ENCODE peak calls at places on chromosome 20, in four cellular contexts. One of them, this sample, is unnamed. For H3K4me1, the result is how much of the 10 kb centered on the place peaks cover.

GRCh38 chr20:32762754-32763201 is 593 bp downstream of the DNMT3B start:
- DNase-seq in heart right ventricle: no peak
- DNase-seq in fibroblast of lung: no peak
- DNase-seq in CD4-positive, alpha-beta memory T cell: no peak
- DNase-seq in this sample: peak

GRCh38 chr20:7428946-7429345 is 511.3 kb downstream of the HAO1 start:
- DNase-seq in heart right ventricle: no peak
- DNase-seq in fibroblast of lung: no peak
- DNase-seq in CD4-positive, alpha-beta memory T cell: no peak
- DNase-seq in this sample: no peak

GRCh38 chr20:414161-414560 is 6.1 kb downstream of the RBCK1 start:
- DNase-seq in heart right ventricle: no peak
- DNase-seq in fibroblast of lung: no peak
- DNase-seq in CD4-positive, alpha-beta memory T cell: no peak
- DNase-seq in this sample: no peak

GRCh38 chr20:21661488-21662055 is 43.9 kb upstream of the PAX1 start:
- DNase-seq in heart right ventricle: no peak
- DNase-seq in fibroblast of lung: no peak
- DNase-seq in CD4-positive, alpha-beta memory T cell: no peak
- DNase-seq in this sample: no peak

GRCh38 chr20:47355489-47356219 is 845 bp downstream of the ZMYND8 start:
- DNase-seq in heart right ventricle: no peak
- DNase-seq in fibroblast of lung: no peak
- DNase-seq in CD4-positive, alpha-beta memory T cell: peak
- DNase-seq in this sample: no peak

GRCh38 chr20:60113771-60114170 is 155.5 kb downstream of the CDH26 start:
- DNase-seq in heart right ventricle: no peak
- DNase-seq in fibroblast of lung: no peak
- DNase-seq in CD4-positive, alpha-beta memory T cell: no peak
- DNase-seq in this sample: no peak

GRCh38 chr20:46260480-46260879 is 47.8 kb downstream of the CDH22 start:
- DNase-seq in heart right ventricle: peak
- DNase-seq in fibroblast of lung: no peak
- DNase-seq in CD4-positive, alpha-beta memory T cell: no peak
- DNase-seq in this sample: no peak

GRCh38 chr20:24917797-24918578 is 31.1 kb upstream of the CST7 start:
- DNase-seq in heart right ventricle: peak
- DNase-seq in fibroblast of lung: peak
- DNase-seq in CD4-positive, alpha-beta memory T cell: peak
- DNase-seq in this sample: peak

GRCh38 chr20:32462900-32463641 is 104.9 kb downstream of the ASXL1 start:
- DNase-seq in heart right ventricle: no peak
- DNase-seq in fibroblast of lung: no peak
- DNase-seq in CD4-positive, alpha-beta memory T cell: no peak
- DNase-seq in this sample: peak

GRCh38 chr20:32535316-32535952 is 49.7 kb downstream of the NOL4L start:
- DNase-seq in heart right ventricle: no peak
- DNase-seq in fibroblast of lung: no peak
- DNase-seq in CD4-positive, alpha-beta memory T cell: peak
- DNase-seq in this sample: no peak

GRCh38 chr20:418858-419365 is 10.8 kb downstream of the RBCK1 start:
- DNase-seq in heart right ventricle: no peak
- DNase-seq in fibroblast of lung: no peak
- DNase-seq in CD4-positive, alpha-beta memory T cell: no peak
- DNase-seq in this sample: no peak

GRCh38 chr20:62405108-62405980 is 1.7 kb downstream of the CABLES2 start:
- DNase-seq in heart right ventricle: peak
- DNase-seq in fibroblast of lung: peak
- DNase-seq in CD4-positive, alpha-beta memory T cell: no peak
- DNase-seq in this sample: peak

GRCh38 chr20:6104493-6105188 is 18.2 kb downstream of the FERMT1 start:
- DNase-seq in heart right ventricle: no peak
- DNase-seq in fibroblast of lung: peak
- DNase-seq in CD4-positive, alpha-beta memory T cell: no peak
- DNase-seq in this sample: no peak

GRCh38 chr20:1894471-1894950 is 696 bp upstream of the SIRPA start:
- DNase-seq in heart right ventricle: peak
- DNase-seq in fibroblast of lung: peak
- DNase-seq in CD4-positive, alpha-beta memory T cell: no peak
- DNase-seq in this sample: peak

GRCh38 chr20:60254901-60255411 is 296.7 kb downstream of the CDH26 start:
- DNase-seq in heart right ventricle: no peak
- DNase-seq in fibroblast of lung: peak
- DNase-seq in CD4-positive, alpha-beta memory T cell: no peak
- DNase-seq in this sample: no peak

GRCh38 chr20:53635189-53635588 is 41.5 kb upstream of the ZNF217 start:
- DNase-seq in heart right ventricle: no peak
- DNase-seq in fibroblast of lung: no peak
- DNase-seq in CD4-positive, alpha-beta memory T cell: no peak
- DNase-seq in this sample: no peak

GRCh38 chr20:53276143-53276542 is 304.0 kb downstream of the TSHZ2 start:
- DNase-seq in heart right ventricle: peak
- DNase-seq in fibroblast of lung: no peak
- DNase-seq in CD4-positive, alpha-beta memory T cell: no peak
- DNase-seq in this sample: peak

GRCh38 chr20:21505161-21505809 is 8.6 kb downstream of the NKX2-2 start:
- DNase-seq in heart right ventricle: peak
- DNase-seq in fibroblast of lung: peak
- DNase-seq in CD4-positive, alpha-beta memory T cell: peak
- DNase-seq in this sample: peak

GRCh38 chr20:845967-846893 is 12.7 kb downstream of the FAM110A start:
- DNase-seq in heart right ventricle: peak
- DNase-seq in fibroblast of lung: no peak
- DNase-seq in CD4-positive, alpha-beta memory T cell: no peak
- DNase-seq in this sample: peak

GRCh38 chr20:22746957-22747356 is 162.6 kb upstream of the FOXA2 start:
- DNase-seq in heart right ventricle: no peak
- DNase-seq in fibroblast of lung: no peak
- DNase-seq in CD4-positive, alpha-beta memory T cell: no peak
- DNase-seq in this sample: no peak

GRCh38 chr20:3820901-3821727 is 767 bp downstream of the AP5S1 start:
- DNase-seq in heart right ventricle: no peak
- DNase-seq in fibroblast of lung: no peak
- DNase-seq in CD4-positive, alpha-beta memory T cell: no peak
- DNase-seq in this sample: no peak

GRCh38 chr20:7379206-7379605 is 561.1 kb downstream of the HAO1 start:
- DNase-seq in heart right ventricle: no peak
- DNase-seq in fibroblast of lung: no peak
- DNase-seq in CD4-positive, alpha-beta memory T cell: no peak
- DNase-seq in this sample: no peak

GRCh38 chr20:20503788-20504528 is 136.1 kb downstream of the INSM1 start:
- DNase-seq in heart right ventricle: no peak
- DNase-seq in fibroblast of lung: no peak
- DNase-seq in CD4-positive, alpha-beta memory T cell: no peak
- DNase-seq in this sample: no peak

GRCh38 chr20:38937978-38938473 is 11.8 kb downstream of the FAM83D start:
- DNase-seq in heart right ventricle: no peak
- DNase-seq in fibroblast of lung: no peak
- DNase-seq in CD4-positive, alpha-beta memory T cell: no peak
- DNase-seq in this sample: no peak

GRCh38 chr20:37226889-37227288 is 34.7 kb downstream of the GHRH start:
- DNase-seq in heart right ventricle: peak
- DNase-seq in fibroblast of lung: peak
- DNase-seq in CD4-positive, alpha-beta memory T cell: no peak
- DNase-seq in this sample: peak

GRCh38 chr20:62362991-62363919 is 3.9 kb downstream of the LAMA5 start:
- DNase-seq in heart right ventricle: peak
- DNase-seq in fibroblast of lung: no peak
- DNase-seq in CD4-positive, alpha-beta memory T cell: no peak
- DNase-seq in this sample: peak

GRCh38 chr20:5835234-5835845 is 85.1 kb downstream of the SHLD1 start:
- DNase-seq in heart right ventricle: peak
- DNase-seq in fibroblast of lung: peak
- DNase-seq in CD4-positive, alpha-beta memory T cell: no peak
- DNase-seq in this sample: peak

GRCh38 chr20:10654630-10655029 is 19.2 kb downstream of the JAG1 start:
- DNase-seq in heart right ventricle: no peak
- DNase-seq in fibroblast of lung: no peak
- DNase-seq in CD4-positive, alpha-beta memory T cell: no peak
- DNase-seq in this sample: no peak

GRCh38 chr20:43243672-43244269 is 54.1 kb upstream of the PTPRT start:
- DNase-seq in heart right ventricle: no peak
- DNase-seq in fibroblast of lung: no peak
- DNase-seq in CD4-positive, alpha-beta memory T cell: no peak
- DNase-seq in this sample: no peak

GRCh38 chr20:1474817-1475603 is 8.4 kb upstream of the NSFL1C start:
- DNase-seq in heart right ventricle: no peak
- DNase-seq in fibroblast of lung: no peak
- DNase-seq in CD4-positive, alpha-beta memory T cell: no peak
- DNase-seq in this sample: no peak

GRCh38 chr20:24580006-24580405 is 110.6 kb downstream of the SYNDIG1 start:
- DNase-seq in heart right ventricle: no peak
- DNase-seq in fibroblast of lung: no peak
- DNase-seq in CD4-positive, alpha-beta memory T cell: no peak
- DNase-seq in this sample: no peak

GRCh38 chr20:10971096-10971495 is 297.3 kb upstream of the JAG1 start:
- DNase-seq in heart right ventricle: no peak
- DNase-seq in fibroblast of lung: no peak
- DNase-seq in CD4-positive, alpha-beta memory T cell: no peak
- DNase-seq in this sample: no peak

GRCh38 chr20:51886891-51887608 is 84.7 kb upstream of the SALL4 start:
- DNase-seq in heart right ventricle: no peak
- DNase-seq in fibroblast of lung: no peak
- DNase-seq in CD4-positive, alpha-beta memory T cell: no peak
- DNase-seq in this sample: no peak

GRCh38 chr20:15951711-15952110 is 621.5 kb downstream of the KIF16B start:
- DNase-seq in heart right ventricle: no peak
- DNase-seq in fibroblast of lung: no peak
- DNase-seq in CD4-positive, alpha-beta memory T cell: no peak
- DNase-seq in this sample: no peak

GRCh38 chr20:21708738-21709534 is 3.5 kb downstream of the PAX1 start:
- DNase-seq in heart right ventricle: no peak
- DNase-seq in fibroblast of lung: no peak
- DNase-seq in CD4-positive, alpha-beta memory T cell: no peak
- DNase-seq in this sample: no peak

GRCh38 chr20:45950330-45950646 is 15.8 kb downstream of the PCIF1 start:
- DNase-seq in heart right ventricle: no peak
- DNase-seq in fibroblast of lung: no peak
- DNase-seq in CD4-positive, alpha-beta memory T cell: no peak
- DNase-seq in this sample: no peak

GRCh38 chr20:35953411-35954199 is 697 bp downstream of the SCAND1 start:
- DNase-seq in heart right ventricle: peak
- DNase-seq in fibroblast of lung: peak
- DNase-seq in CD4-positive, alpha-beta memory T cell: peak
- DNase-seq in this sample: peak

GRCh38 chr20:58832442-58832841 is 18.3 kb downstream of the GNAS-AS1 start:
- DNase-seq in heart right ventricle: no peak
- DNase-seq in fibroblast of lung: peak
- DNase-seq in CD4-positive, alpha-beta memory T cell: no peak
- DNase-seq in this sample: no peak

GRCh38 chr20:60935971-60936370 is 316.1 kb upstream of the CDH4 start:
- DNase-seq in heart right ventricle: no peak
- DNase-seq in fibroblast of lung: no peak
- DNase-seq in CD4-positive, alpha-beta memory T cell: no peak
- DNase-seq in this sample: no peak

GRCh38 chr20:59071224-59071623 is 28.6 kb upstream of the PRELID3B start:
- DNase-seq in heart right ventricle: no peak
- DNase-seq in fibroblast of lung: no peak
- DNase-seq in CD4-positive, alpha-beta memory T cell: no peak
- DNase-seq in this sample: no peak

GRCh38 chr20:14948416-14948815 is 611.0 kb upstream of the FLRT3 start:
- DNase-seq in heart right ventricle: no peak
- DNase-seq in fibroblast of lung: no peak
- DNase-seq in CD4-positive, alpha-beta memory T cell: no peak
- DNase-seq in this sample: no peak

GRCh38 chr20:14947536-14947935 is 610.1 kb upstream of the FLRT3 start:
- DNase-seq in heart right ventricle: no peak
- DNase-seq in fibroblast of lung: no peak
- DNase-seq in CD4-positive, alpha-beta memory T cell: no peak
- DNase-seq in this sample: no peak

GRCh38 chr20:14951105-14951504 is 613.7 kb upstream of the FLRT3 start:
- DNase-seq in heart right ventricle: no peak
- DNase-seq in fibroblast of lung: no peak
- DNase-seq in CD4-positive, alpha-beta memory T cell: no peak
- DNase-seq in this sample: no peak

GRCh38 chr20:14951707-14952106 is 614.3 kb upstream of the FLRT3 start:
- DNase-seq in heart right ventricle: no peak
- DNase-seq in fibroblast of lung: peak
- DNase-seq in CD4-positive, alpha-beta memory T cell: no peak
- DNase-seq in this sample: no peak

GRCh38 chr20:14950633-14951032 is 613.2 kb upstream of the FLRT3 start:
- DNase-seq in heart right ventricle: no peak
- DNase-seq in fibroblast of lung: no peak
- DNase-seq in CD4-positive, alpha-beta memory T cell: no peak
- DNase-seq in this sample: no peak
- H3K27ac ChIP-seq in heart right ventricle: no peak
- H3K27ac ChIP-seq in fibroblast of lung: no peak
- H3K27ac ChIP-seq in CD4-positive, alpha-beta memory T cell: no peak
- H3K27ac ChIP-seq in this sample: no peak

DNA sequence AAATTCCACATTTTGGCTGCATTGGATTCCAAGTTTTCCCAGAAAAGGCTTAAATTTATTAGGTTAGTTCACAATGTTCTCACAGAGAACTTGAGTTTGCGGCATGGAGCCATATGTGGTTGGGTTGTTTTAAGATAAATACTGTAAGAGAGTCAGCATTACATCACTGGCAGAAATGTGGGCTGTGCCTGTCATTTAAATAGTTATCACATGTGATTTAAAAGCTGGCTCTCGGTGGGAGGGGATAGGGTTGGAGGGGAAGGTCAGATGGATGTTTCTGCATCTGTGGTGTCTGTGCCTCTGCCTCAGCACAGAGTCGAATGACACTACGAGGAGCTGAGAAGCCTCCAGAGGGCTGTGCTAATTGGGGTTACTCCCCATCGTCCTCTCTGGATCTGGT is 73.8 kb upstream of the SCP2D1 start:
- DNase-seq in heart right ventricle: no peak
- DNase-seq in fibroblast of lung: peak
- DNase-seq in CD4-positive, alpha-beta memory T cell: no peak
- DNase-seq in this sample: peak
- H3K4me3 ChIP-seq in heart right ventricle: no peak
- H3K4me3 ChIP-seq in fibroblast of lung: peak
- H3K4me3 ChIP-seq in CD4-positive, alpha-beta memory T cell: no peak
- H3K4me3 ChIP-seq in this sample: no peak

GRCh38 chr20:57695012-57695411 is 14.8 kb downstream of the PMEPA1 start:
- DNase-seq in heart right ventricle: no peak
- DNase-seq in fibroblast of lung: no peak
- DNase-seq in CD4-positive, alpha-beta memory T cell: no peak
- DNase-seq in this sample: peak
- H3K4me1 ChIP-seq in heart right ventricle: half or more
- H3K4me1 ChIP-seq in fibroblast of lung: under half
- H3K4me1 ChIP-seq in CD4-positive, alpha-beta memory T cell: under half
- H3K4me1 ChIP-seq in this sample: under half

GRCh38 chr20:50226093-50226974 is 35.7 kb downstream of the CEBPB start:
- DNase-seq in heart right ventricle: no peak
- DNase-seq in fibroblast of lung: peak
- DNase-seq in CD4-positive, alpha-beta memory T cell: no peak
- DNase-seq in this sample: peak
- H3K27ac ChIP-seq in heart right ventricle: no peak
- H3K27ac ChIP-seq in fibroblast of lung: peak
- H3K27ac ChIP-seq in CD4-positive, alpha-beta memory T cell: no peak
- H3K27ac ChIP-seq in this sample: no peak

GRCh38 chr20:39986231-39986904 is 702.7 kb downstream of the MAFB start:
- DNase-seq in heart right ventricle: peak
- DNase-seq in fibroblast of lung: peak
- DNase-seq in CD4-positive, alpha-beta memory T cell: no peak
- DNase-seq in this sample: peak
- H3K4me3 ChIP-seq in heart right ventricle: no peak
- H3K4me3 ChIP-seq in fibroblast of lung: no peak
- H3K4me3 ChIP-seq in CD4-positive, alpha-beta memory T cell: no peak
- H3K4me3 ChIP-seq in this sample: no peak